ENCODE peak calls at places on chromosomes 7 and 10, in five cellular contexts. I, R, X, T and S are unnamed samples.

GRCh38 chr10:131477457-131478205 is 166.1 kb upstream of the TCERG1L start:
- DNase-seq in T (no peak), X (peak), I (no peak), R (no peak), S (peak)

GRCh38 chr7:137606061-137606674 is 240.6 kb downstream of the DGKI start:
- DNase-seq in R (peak), X (peak), I (peak), T (peak), S (peak)

GRCh38 chr10:5522913-5523560 is 1.7 kb upstream of the CALML3 start:
- DNase-seq in X (no peak), R (no peak), T (no peak), I (no peak), S (no peak)

GRCh38 chr10:14325325-14325955 is 5.3 kb downstream of the FRMD4A start:
- DNase-seq in X (peak), T (peak), I (peak), R (no peak), S (peak)

GRCh38 chr7:135509589-135509838 is 388 bp downstream of the CNOT4 start:
- DNase-seq in I (no peak), X (peak), R (peak), T (no peak), S (no peak)

GRCh38 chr7:36387437-36388345 is 2.0 kb upstream of the ANLN start:
- DNase-seq in R (no peak), X (no peak), I (peak), T (no peak), S (no peak)

GRCh38 chr10:67763499-67764011 is 67.6 kb upstream of the CTNNA3 start:
- DNase-seq in I (no peak), R (peak), X (peak), T (peak), S (peak)

GRCh38 chr10:14879801-14880193 is 1.1 kb downstream of the SUV39H2 start:
- DNase-seq in I (no peak), T (no peak), X (peak), R (no peak), S (no peak)

GRCh38 chr10:86349474-86349873 is 17.1 kb downstream of the GRID1 start:
- DNase-seq in X (peak), I (peak), T (no peak), R (no peak), S (no peak)

GRCh38 chr10:125823663-125824251 is 411 bp downstream of the BCCIP start:
- DNase-seq in X (peak), T (no peak), R (no peak), I (no peak), S (peak)

GRCh38 chr7:55185941-55186609 is 167.3 kb downstream of the EGFR start:
- DNase-seq in I (peak), T (peak), R (peak), X (no peak), S (peak)

GRCh38 chr10:103593022-103593570 is 99.6 kb downstream of the NEURL1 start:
- DNase-seq in T (no peak), R (no peak), X (no peak), I (no peak), S (no peak)

GRCh38 chr7:84055904-84056615 is 138.5 kb downstream of the SEMA3A start:
- DNase-seq in R (peak), T (peak), X (no peak), I (no peak), S (no peak)

GRCh38 chr7:72336887-72337821 is 75.0 kb downstream of the CALN1 start:
- DNase-seq in T (no peak), X (peak), R (no peak), I (no peak), S (no peak)

GRCh38 chr7:21926448-21926847 is 19.3 kb downstream of the CDCA7L start:
- DNase-seq in I (no peak), T (no peak), X (no peak), R (no peak), S (no peak)

GRCh38 chr10:77073066-77073960 is 564.3 kb downstream of the KCNMA1 start:
- DNase-seq in T (no peak), I (no peak), R (no peak), X (no peak), S (peak)

GRCh38 chr7:133207687-133208086 is 45.2 kb upstream of the EXOC4 start:
- DNase-seq in R (no peak), T (no peak), I (peak), X (peak), S (peak)

GRCh38 chr10:69911571-69912528 is 110.1 kb downstream of the COL13A1 start:
- DNase-seq in I (no peak), T (no peak), R (no peak), X (peak), S (no peak)

DNA sequence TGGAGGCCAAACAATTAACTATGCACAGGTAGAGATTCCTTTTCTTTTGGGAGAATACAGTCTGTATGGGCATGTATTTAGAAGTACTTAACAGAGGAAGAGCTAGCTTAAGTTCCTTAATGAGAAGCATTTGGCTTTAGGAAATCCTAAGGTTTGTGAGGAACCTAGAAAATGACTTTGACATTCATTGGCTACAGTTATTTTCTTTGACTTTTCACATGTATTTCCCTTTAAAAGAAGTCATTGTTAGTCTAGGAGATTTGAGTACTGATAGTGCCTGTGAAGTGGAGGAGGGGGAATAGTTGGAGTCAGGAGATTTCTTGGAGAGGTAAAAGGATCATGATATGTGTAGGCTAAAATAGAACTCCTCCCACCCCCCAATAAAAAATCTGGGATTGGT is 3.6 kb downstream of the HELLS start:
- DNase-seq in T (no peak), I (no peak), R (no peak), X (peak), S (no peak)
- H3K4me2 ChIP-seq in T (no peak), I (no peak), R (no peak), X (peak), S (no peak)

DNA sequence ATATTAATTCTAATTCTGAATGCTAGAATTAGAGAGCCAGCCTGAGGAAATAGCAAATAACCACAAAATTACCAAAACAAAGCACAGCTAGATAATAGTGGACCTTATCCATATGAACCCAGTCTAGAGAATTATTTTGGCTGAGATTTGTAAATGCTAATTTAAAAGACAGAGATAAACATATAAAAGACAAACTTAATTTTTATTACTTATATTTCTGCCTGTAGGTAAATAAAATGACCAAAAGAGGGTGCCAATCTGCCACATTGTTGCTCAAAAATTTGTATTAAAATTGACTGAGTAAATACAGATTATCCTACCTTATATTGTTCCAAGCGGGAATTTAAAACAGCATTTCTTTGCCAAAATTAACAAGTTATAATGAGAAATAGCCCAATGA is 20.2 kb downstream of the RTKN2 start:
- DNase-seq in R (no peak), I (no peak), T (no peak), X (no peak), S (no peak)
- H3K4me2 ChIP-seq in R (no peak), I (no peak), T (no peak), X (no peak), S (no peak)

GRCh38 chr7:101940151-101940550 is 122.7 kb downstream of the CUX1 start:
- DNase-seq in R (no peak), I (no peak), T (no peak), X (no peak), S (no peak)
- H3K4me2 ChIP-seq in R (no peak), I (no peak), T (no peak), X (peak), S (no peak)

DNA sequence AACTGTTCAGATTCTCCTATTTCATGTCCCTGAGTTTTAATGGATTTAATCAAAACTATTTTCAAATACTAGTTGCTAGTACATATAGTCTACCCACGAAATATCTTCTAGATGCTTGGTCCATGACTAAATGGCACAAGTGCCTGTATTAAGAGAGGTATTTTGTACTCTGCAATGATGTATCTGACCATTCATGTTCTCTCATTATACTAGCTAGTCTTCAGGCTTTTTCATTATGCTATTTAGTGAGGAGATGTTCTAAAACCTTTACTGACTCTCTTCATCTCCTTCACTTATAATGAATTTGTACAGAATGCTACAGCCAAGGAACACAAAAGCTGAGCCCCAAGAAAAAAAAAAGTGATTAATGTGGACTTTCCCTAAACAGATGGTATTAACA is 222.5 kb downstream of the AHR start:
- DNase-seq in X (no peak), T (peak), R (peak), I (no peak), S (no peak)
- H3K4me2 ChIP-seq in X (no peak), T (peak), R (peak), I (no peak), S (no peak)

GRCh38 chr10:43355749-43356371 is 15.6 kb upstream of the FXYD4 start:
- DNase-seq in T (peak), X (no peak), I (peak), R (peak), S (no peak)

GRCh38 chr10:43362191-43362839 is 9.1 kb upstream of the FXYD4 start:
- DNase-seq in I (peak), X (peak), R (peak), T (peak), S (peak)

GRCh38 chr10:43360086-43360485 is 11.3 kb upstream of the FXYD4 start:
- DNase-seq in I (no peak), R (no peak), X (no peak), T (no peak), S (no peak)

DNA sequence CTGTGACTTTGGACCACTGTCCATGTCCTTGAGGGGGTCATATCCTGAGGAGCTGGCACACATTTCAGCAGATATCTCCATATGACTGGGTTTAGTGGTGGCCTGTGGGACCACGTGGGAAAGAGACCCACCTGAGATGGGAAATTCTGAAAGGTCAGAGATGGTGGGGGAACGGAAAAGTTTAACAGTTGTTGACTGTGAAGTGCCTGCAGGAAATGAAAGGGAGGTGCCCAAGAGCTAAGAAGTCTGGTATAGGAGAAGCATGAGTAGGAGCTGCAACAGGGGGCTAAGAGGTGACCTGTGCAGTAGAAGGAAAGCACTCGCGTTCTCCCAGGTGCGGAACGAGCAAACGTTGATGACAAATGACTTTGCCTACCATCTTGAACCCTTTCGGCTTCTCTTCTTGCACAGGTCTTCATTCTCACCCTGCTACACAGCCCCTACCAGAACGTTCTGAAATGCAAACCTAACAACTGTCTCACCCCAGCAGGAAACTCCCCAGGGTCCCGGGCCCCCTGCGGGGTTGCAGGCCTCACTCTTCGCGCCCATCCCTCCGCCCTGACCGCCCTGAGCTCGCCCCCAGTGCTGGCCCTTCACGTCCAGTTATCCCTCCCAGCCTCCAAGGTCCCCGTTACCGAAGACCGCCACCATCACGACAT is 9.8 kb upstream of the FXYD4 start:
- DNase-seq in I (no peak), T (no peak), R (no peak), X (no peak), S (no peak)
- H3K4me2 ChIP-seq in I (peak), T (peak), R (peak), X (peak), S (peak)

DNA sequence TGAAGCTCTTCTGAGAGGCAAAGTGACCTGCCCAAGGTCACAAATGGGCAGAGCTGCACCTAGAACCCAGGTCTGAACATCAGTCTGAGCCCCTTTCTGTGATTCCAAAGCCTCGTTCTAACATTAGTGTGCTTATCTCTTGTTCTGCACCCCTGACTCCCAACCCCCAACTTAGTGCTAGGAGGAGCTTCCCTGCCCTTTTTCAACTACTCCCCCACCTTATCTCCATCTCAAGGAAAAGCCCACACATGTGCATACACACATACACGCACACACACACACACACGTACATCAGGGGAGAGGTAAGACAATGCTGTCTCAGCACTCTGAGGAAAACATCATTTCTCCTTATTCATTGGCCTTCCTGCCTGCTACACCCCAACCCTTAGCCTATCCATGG is 8.3 kb downstream of the PRRT4 start:
- DNase-seq in T (no peak), R (no peak), I (no peak), X (no peak), S (no peak)
- H3K4me2 ChIP-seq in T (no peak), R (no peak), I (no peak), X (no peak), S (no peak)

DNA sequence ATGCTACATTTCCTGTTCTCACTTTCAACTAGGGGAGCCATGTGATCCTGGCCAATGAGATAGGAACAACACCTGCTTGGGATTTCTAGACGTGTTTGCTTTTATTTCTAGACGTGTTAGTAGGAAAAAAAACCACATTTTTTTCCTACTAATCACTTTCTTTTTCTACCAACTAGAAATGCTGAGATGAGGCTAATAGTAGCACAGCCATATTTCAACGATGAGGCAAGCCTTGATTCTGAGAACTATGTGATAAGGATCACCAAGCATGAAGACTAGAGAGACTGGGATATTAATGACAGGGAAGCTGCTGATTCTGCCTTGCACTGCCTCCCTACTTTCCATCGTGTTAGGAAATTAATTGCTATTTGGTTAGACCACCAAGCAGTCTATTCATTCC is 98.3 kb downstream of the GPR37 start:
- DNase-seq in I (no peak), T (peak), X (no peak), R (peak), S (no peak)
- H3K4me2 ChIP-seq in I (no peak), T (no peak), X (no peak), R (no peak), S (no peak)

GRCh38 chr7:128031901-128032604 is 816 bp upstream of the LRRC4 start:
- DNase-seq in X (peak), R (peak), T (peak), I (no peak), S (peak)
- H3K4me2 ChIP-seq in X (peak), R (peak), T (peak), I (no peak), S (peak)